ENCODE peak calls at places on chromosome 21, in six cellular contexts. G is NB4, I is endothelial cell of umbilical vein, V is K562, X is HepG2, H is GM12878. R is an unnamed sample.

GRCh38 chr21:27423073-27423472 is 456.2 kb upstream of the ADAMTS5 start:
- DNase-seq in X (no peak), G (no peak), I (no peak), H (no peak), V (no peak), R (no peak)

GRCh38 chr21:29557200-29557599 is 258.5 kb downstream of the BACH1 start:
- DNase-seq in I (no peak), H (no peak), G (no peak), V (no peak), X (no peak), R (no peak)

GRCh38 chr21:29105218-29105617 is 25.2 kb upstream of the MAP3K7CL start:
- DNase-seq in H (no peak), X (peak), G (no peak), V (no peak), I (no peak), R (no peak)

GRCh38 chr21:21286170-21286798 is 288.1 kb downstream of the NCAM2 start:
- DNase-seq in G (no peak), H (no peak), V (no peak), I (no peak), X (no peak), R (no peak)

GRCh38 chr21:15406791-15407190 is 323.0 kb upstream of the USP25 start:
- DNase-seq in G (no peak), V (no peak), H (no peak), I (no peak), X (no peak), R (no peak)

GRCh38 chr21:31316488-31317169 is 27.4 kb downstream of the TIAM1 start:
- DNase-seq in G (no peak), I (no peak), V (no peak), X (no peak), H (no peak), R (no peak)

GRCh38 chr21:31725202-31725840 is 6.6 kb downstream of the SCAF4 start:
- DNase-seq in X (no peak), I (no peak), H (no peak), G (no peak), V (no peak), R (no peak)

GRCh38 chr21:40575983-40576382 is 271.0 kb downstream of the DSCAM start:
- DNase-seq in X (no peak), G (no peak), V (no peak), H (no peak), I (no peak), R (no peak)

GRCh38 chr21:29245104-29245643 is 53.5 kb upstream of the BACH1 start:
- DNase-seq in I (no peak), X (no peak), V (no peak), H (no peak), G (no peak), R (no peak)

GRCh38 chr21:32520885-32521735 is 64.2 kb downstream of the TCP10L start:
- DNase-seq in X (no peak), I (peak), V (no peak), G (peak), H (no peak), R (peak)

GRCh38 chr21:33973268-33973667 is 57.7 kb upstream of the ATP5PO start:
- DNase-seq in X (no peak), I (no peak), V (no peak), G (no peak), H (no peak), R (no peak)

GRCh38 chr21:44880762-44881585 is 7.5 kb upstream of the PTTG1IP start:
- DNase-seq in H (no peak), G (peak), I (peak), V (no peak), X (peak), R (no peak)

GRCh38 chr21:32427958-32428623 is 15.6 kb downstream of the EVA1C start:
- DNase-seq in X (no peak), G (no peak), V (no peak), H (no peak), I (peak), R (no peak)

GRCh38 chr21:14975136-14975905 is 89.5 kb downstream of the NRIP1 start:
- DNase-seq in H (no peak), I (no peak), X (no peak), G (no peak), V (no peak), R (no peak)

GRCh38 chr21:38817371-38818335 is 11.9 kb downstream of the ETS2 start:
- DNase-seq in I (no peak), X (no peak), G (no peak), H (no peak), V (no peak), R (no peak)

GRCh38 chr21:41251961-41252642 is 64.5 kb upstream of the FAM3B start:
- DNase-seq in H (no peak), X (no peak), I (no peak), V (no peak), G (no peak), R (no peak)

GRCh38 chr21:18030248-18030647 is 211.1 kb upstream of the C21orf91 start:
- DNase-seq in G (peak), I (no peak), X (no peak), V (no peak), H (no peak), R (no peak)

GRCh38 chr21:34020005-34020847 is 53.2 kb upstream of the MRPS6 start:
- DNase-seq in G (peak), X (peak), V (no peak), I (no peak), H (peak), R (peak)

GRCh38 chr21:32819702-32820101 is 48.1 kb upstream of the PAXBP1 start:
- DNase-seq in V (no peak), H (no peak), I (no peak), X (no peak), G (no peak), R (no peak)

GRCh38 chr21:39637197-39637970 is 24.6 kb downstream of the B3GALT5 start:
- DNase-seq in I (no peak), H (no peak), G (no peak), X (no peak), V (no peak), R (no peak)

GRCh38 chr21:38925923-38926322 is 120.2 kb downstream of the ETS2 start:
- DNase-seq in V (no peak), I (peak), G (no peak), H (no peak), X (no peak), R (no peak)

GRCh38 chr21:44395260-44395659 is 41.8 kb downstream of the TRPM2 start:
- DNase-seq in H (no peak), V (no peak), G (no peak), X (no peak), I (no peak), R (no peak)

GRCh38 chr21:16082038-16082816 is 352.4 kb downstream of the USP25 start:
- DNase-seq in X (no peak), V (no peak), H (no peak), I (peak), G (peak), R (peak)

GRCh38 chr21:15045017-15045416 is 19.8 kb downstream of the NRIP1 start:
- DNase-seq in X (no peak), I (no peak), V (no peak), G (no peak), H (no peak), R (no peak)

GRCh38 chr21:38993561-38993960 is 187.8 kb downstream of the ETS2 start:
- DNase-seq in I (peak), X (peak), V (no peak), G (no peak), H (no peak), R (peak)

GRCh38 chr21:41254090-41254700 is 62.4 kb upstream of the FAM3B start:
- DNase-seq in G (no peak), X (no peak), H (no peak), I (peak), V (no peak), R (no peak)

GRCh38 chr21:39004776-39005605 is 178.3 kb downstream of the PSMG1 start:
- DNase-seq in H (no peak), V (peak), G (peak), I (peak), X (no peak), R (no peak)

GRCh38 chr21:27584266-27584665 is 617.4 kb upstream of the ADAMTS5 start:
- DNase-seq in X (no peak), V (no peak), I (no peak), H (no peak), G (no peak), R (no peak)

GRCh38 chr21:18155508-18156193 is 89.0 kb upstream of the CHODL start:
- DNase-seq in G (no peak), H (no peak), X (no peak), V (no peak), I (peak), R (no peak)

GRCh38 chr21:19246018-19246417 is 842.4 kb upstream of the TMPRSS15 start:
- DNase-seq in G (no peak), H (no peak), I (no peak), X (no peak), V (no peak), R (no peak)

GRCh38 chr21:34592120-34592561 is 22.8 kb downstream of the RCAN1 start:
- DNase-seq in G (no peak), I (no peak), X (no peak), V (peak), H (no peak), R (no peak)

GRCh38 chr21:32934829-32935228 is 90.9 kb upstream of the OLIG2 start:
- DNase-seq in V (no peak), X (no peak), G (no peak), I (no peak), H (no peak), R (no peak)

GRCh38 chr21:44612669-44613229 is 870 bp downstream of the KRTAP10-8 start:
- DNase-seq in V (no peak), H (no peak), I (no peak), G (no peak), X (no peak), R (no peak)

GRCh38 chr21:20570824-20571232 is 427.4 kb upstream of the NCAM2 start:
- DNase-seq in G (peak), H (no peak), X (no peak), V (peak), I (no peak), R (no peak)

GRCh38 chr21:29499734-29500343 is 201.1 kb downstream of the BACH1 start:
- DNase-seq in X (peak), G (peak), H (no peak), I (peak), V (peak), R (peak)

GRCh38 chr21:33644383-33645074 is 2.2 kb downstream of the ITSN1 start:
- DNase-seq in X (peak), I (peak), H (no peak), V (no peak), G (peak), R (no peak)

GRCh38 chr21:30199989-30200388 is 15.9 kb downstream of the CLDN8 start:
- DNase-seq in G (no peak), X (no peak), H (no peak), I (no peak), V (no peak), R (no peak)

GRCh38 chr21:35658242-35658641 is 402.1 kb downstream of the SETD4 start:
- DNase-seq in H (no peak), I (no peak), V (no peak), X (no peak), G (peak), R (no peak)
- TF ChIP-seq MYC in H (no peak), I (no peak), V (no peak), X (no peak), G (no peak), R (no peak)

GRCh38 chr21:42845296-42845965 is 33.9 kb downstream of the WDR4 start:
- DNase-seq in G (no peak), I (peak), H (no peak), V (no peak), X (no peak), R (no peak)

GRCh38 chr21:42847051-42847707 is 32.2 kb downstream of the WDR4 start:
- DNase-seq in H (no peak), V (no peak), G (no peak), I (no peak), X (no peak), R (no peak)

GRCh38 chr21:42844411-42845113 is 34.8 kb downstream of the WDR4 start:
- DNase-seq in X (no peak), V (no peak), I (no peak), H (no peak), G (no peak), R (no peak)

GRCh38 chr21:42847726-42848125 is 31.6 kb downstream of the WDR4 start:
- DNase-seq in V (no peak), H (no peak), I (no peak), G (no peak), X (no peak), R (no peak)

DNA sequence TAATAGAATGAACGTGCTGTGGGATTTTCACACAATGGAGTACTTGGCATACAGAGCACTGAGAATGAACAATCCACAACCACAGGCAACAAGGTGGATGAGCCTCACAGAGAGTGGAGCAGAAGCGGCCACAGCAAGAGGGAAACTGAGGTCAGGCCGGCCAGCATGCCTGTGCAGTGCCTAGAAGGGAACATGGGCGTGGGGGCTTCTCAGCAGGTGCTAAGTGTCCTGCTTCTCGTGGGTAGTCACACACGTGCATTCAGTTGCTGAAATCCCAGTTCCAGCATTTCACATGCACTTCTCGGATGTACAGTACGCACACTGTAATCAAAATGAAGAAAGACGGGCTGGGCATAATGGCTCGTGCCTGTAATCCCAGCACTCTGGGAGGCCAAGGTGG is 33.1 kb downstream of the WDR4 start:
- DNase-seq in I (no peak), G (no peak), V (no peak), X (no peak), H (no peak), R (no peak)
- TF ChIP-seq MAX in I (no peak), G (no peak), V (no peak), X (no peak), H (no peak), R (no peak)

DNA sequence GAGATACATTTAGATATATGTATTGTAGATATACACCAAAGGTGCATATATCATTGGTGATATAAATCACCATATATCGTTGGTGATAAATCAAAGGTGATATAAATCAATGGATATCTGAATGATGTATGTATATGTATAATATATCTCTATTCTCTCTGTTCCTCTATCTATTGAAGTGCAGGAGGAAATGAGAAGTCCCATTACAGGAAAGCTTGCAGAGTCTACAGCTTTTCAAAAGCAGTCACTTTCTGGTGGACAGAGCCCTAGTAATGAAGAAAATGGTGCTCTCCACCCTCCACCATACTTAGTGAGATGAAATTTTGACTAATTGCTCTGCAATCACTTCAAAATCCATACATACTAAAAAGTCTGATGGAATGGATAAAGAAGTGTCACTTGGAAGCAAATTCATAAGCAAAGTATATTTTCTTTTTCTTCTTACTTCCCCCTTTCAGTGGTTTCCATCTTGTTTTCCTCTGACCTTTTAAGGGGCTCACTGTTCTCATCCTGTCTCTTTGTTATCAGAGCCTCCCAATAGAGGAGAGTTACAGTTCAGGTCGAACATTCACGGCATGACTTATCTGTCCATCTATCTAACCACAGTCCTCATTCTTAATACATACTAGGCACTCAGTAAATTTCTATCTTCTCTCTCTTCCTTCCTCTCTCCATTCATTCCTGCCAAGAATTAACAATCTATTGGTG is 227.2 kb downstream of the KCNJ6 start:
- DNase-seq in H (no peak), V (no peak), X (no peak), G (no peak), I (no peak), R (no peak)
- TF ChIP-seq MYC in H (no peak), V (no peak), X (no peak), G (no peak), I (no peak), R (no peak)

GRCh38 chr21:25967566-25968438 is 202.8 kb downstream of the APP start:
- DNase-seq in G (peak), I (peak), V (no peak), H (peak), X (no peak), R (no peak)
- TF ChIP-seq MAX in G (no peak), I (no peak), V (no peak), H (no peak), X (no peak), R (no peak)

DNA sequence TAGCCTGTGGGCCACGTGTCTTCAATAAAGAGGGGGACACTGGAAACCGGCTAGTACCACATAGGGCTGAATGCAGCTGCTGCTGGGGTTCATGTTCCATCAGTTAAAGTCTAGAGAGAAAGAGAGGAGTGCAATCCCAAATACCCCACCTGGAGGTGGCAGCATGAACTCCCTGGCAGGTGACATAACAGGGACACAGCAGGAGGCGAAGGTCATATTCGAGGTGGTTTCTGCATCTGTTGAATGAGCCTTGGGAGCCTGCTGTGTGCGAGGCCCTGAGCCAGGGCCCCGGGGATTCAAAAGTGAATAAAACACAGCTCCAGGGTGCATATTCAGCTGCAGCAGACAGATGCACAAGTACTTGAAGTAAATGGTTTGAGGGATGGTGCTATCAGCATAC is 456.9 kb downstream of the SETD4 start:
- DNase-seq in G (no peak), X (no peak), H (no peak), I (no peak), V (no peak), R (no peak)
- TF ChIP-seq MYC in G (no peak), X (no peak), H (no peak), I (no peak), V (no peak), R (no peak)

GRCh38 chr21:23977971-23978370 is 1629.3 kb downstream of the MRPL39 start:
- DNase-seq in I (no peak), G (peak), X (no peak), V (no peak), H (no peak), R (no peak)
- TF ChIP-seq MAX in I (no peak), G (peak), X (no peak), V (no peak), H (no peak), R (no peak)

GRCh38 chr21:42565886-42566523 is 52.4 kb downstream of the SLC37A1 start:
- DNase-seq in H (no peak), I (no peak), X (no peak), V (no peak), G (no peak), R (no peak)

GRCh38 chr21:42564561-42564971 is 50.9 kb downstream of the SLC37A1 start:
- DNase-seq in G (no peak), H (no peak), I (no peak), X (no peak), V (no peak), R (no peak)

GRCh38 chr21:42563261-42564045 is 49.8 kb downstream of the SLC37A1 start:
- DNase-seq in I (no peak), V (peak), H (no peak), X (no peak), G (peak), R (no peak)

GRCh38 chr21:42566524-42567180 is 53.0 kb downstream of the SLC37A1 start:
- DNase-seq in V (no peak), I (no peak), H (no peak), X (no peak), G (no peak), R (no peak)

DNA sequence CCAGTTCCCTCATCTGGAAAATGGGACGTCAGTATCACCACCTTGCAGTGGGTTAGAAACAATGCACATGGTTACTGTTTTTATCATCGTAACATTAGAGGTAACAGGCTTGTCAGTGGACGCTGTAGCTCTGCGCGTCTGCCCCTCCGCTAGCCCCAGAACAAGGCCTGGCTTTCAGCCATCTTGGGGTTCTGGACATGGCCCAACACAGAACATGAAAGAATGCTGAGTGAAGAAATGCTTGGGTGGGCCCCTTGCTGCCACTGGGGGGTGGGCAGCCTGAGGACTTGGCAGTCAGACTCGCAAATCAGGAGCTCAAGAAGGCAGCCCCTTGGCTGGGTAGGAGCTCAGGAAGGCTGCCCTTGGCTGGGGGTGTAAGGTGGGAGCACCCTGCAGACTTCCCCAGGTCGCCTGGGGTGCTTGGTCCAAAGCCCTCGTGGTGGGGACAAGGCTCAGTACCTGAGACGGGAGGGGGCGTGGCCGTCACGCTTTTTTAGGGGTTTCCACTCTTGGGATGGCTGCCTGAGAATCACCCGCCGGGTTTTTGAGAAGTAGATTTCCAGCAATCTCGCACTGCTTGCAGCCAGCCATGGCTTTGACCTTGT is 51.7 kb downstream of the SLC37A1 start:
- DNase-seq in I (no peak), V (no peak), H (no peak), X (no peak), G (no peak), R (no peak)
- TF ChIP-seq MYC in I (no peak), V (no peak), H (no peak), X (no peak), G (no peak), R (no peak)

DNA sequence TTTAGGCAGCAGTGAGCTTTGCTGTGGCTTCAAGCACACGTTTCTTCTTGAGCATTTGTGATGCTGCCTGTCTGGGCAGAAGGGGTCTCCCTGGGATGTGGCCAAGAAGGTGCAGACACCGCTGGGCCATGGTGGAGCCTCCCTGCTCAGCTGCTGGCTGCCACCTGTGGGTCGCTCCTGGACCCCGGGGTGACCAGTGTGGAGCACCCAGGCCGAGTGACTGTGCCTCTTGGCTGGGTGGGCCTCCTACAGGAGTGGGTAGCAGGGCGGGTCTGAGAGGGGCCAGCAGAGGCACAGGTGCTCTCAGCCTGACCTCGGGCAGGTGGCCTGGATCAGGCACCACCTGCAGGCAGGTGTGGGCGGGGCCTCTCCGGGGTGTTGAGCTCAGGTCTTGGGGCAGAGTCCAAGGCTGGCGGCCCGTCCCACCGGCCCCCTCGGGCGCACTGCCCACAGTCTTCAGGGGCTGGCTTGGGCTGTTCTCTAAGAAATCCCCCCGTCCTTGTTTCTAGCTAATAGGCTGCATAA is 42.0 kb upstream of the COL6A1 start:
- DNase-seq in X (no peak), G (no peak), V (no peak), H (no peak), I (no peak), R (no peak)
- TF ChIP-seq MAX in X (no peak), G (no peak), V (no peak), H (no peak), I (no peak), R (no peak)

R was measured in A549.